ENCODE peak calls at places on chromosome 5, in four cellular contexts. One of them, this sample, is unnamed.

GRCh38 chr5:37044120-37044519 is 167.6 kb downstream of the NIPBL start:
- DNase-seq in SHP77 treated with DMSO at 0.1 percent for 48 hours: no peak
- DNase-seq in non-pigmented ciliary epithelial cell: no peak
- DNase-seq in stimulated activated naive CD8-positive, alpha-beta T cell treated with anti-CD3 and anti-CD28 coated beads, Interleukin-15, amount 100 ng/mL, for 72 hours: no peak
- DNase-seq in this sample: no peak

GRCh38 chr5:115573133-115573532 is 28.6 kb upstream of the FEM1C start:
- DNase-seq in SHP77 treated with DMSO at 0.1 percent for 48 hours: no peak
- DNase-seq in non-pigmented ciliary epithelial cell: no peak
- DNase-seq in stimulated activated naive CD8-positive, alpha-beta T cell treated with anti-CD3 and anti-CD28 coated beads, Interleukin-15, amount 100 ng/mL, for 72 hours: no peak
- DNase-seq in this sample: no peak

GRCh38 chr5:109281136-109281690 is 128.6 kb downstream of the PJA2 start:
- DNase-seq in SHP77 treated with DMSO at 0.1 percent for 48 hours: peak; percentile 92
- DNase-seq in non-pigmented ciliary epithelial cell: no peak
- DNase-seq in stimulated activated naive CD8-positive, alpha-beta T cell treated with anti-CD3 and anti-CD28 coated beads, Interleukin-15, amount 100 ng/mL, for 72 hours: no peak
- DNase-seq in this sample: no peak

GRCh38 chr5:59296317-59297264 is 596.9 kb downstream of the PDE4D start:
- DNase-seq in SHP77 treated with DMSO at 0.1 percent for 48 hours: no peak
- DNase-seq in non-pigmented ciliary epithelial cell: no peak
- DNase-seq in stimulated activated naive CD8-positive, alpha-beta T cell treated with anti-CD3 and anti-CD28 coated beads, Interleukin-15, amount 100 ng/mL, for 72 hours: no peak
- DNase-seq in this sample: no peak

GRCh38 chr5:135887881-135888614 is 7.6 kb downstream of the IL9 start:
- DNase-seq in SHP77 treated with DMSO at 0.1 percent for 48 hours: no peak
- DNase-seq in non-pigmented ciliary epithelial cell: peak; percentile 10
- DNase-seq in stimulated activated naive CD8-positive, alpha-beta T cell treated with anti-CD3 and anti-CD28 coated beads, Interleukin-15, amount 100 ng/mL, for 72 hours: no peak
- DNase-seq in this sample: no peak

GRCh38 chr5:145775893-145776444 is 59.2 kb downstream of the PRELID2 start:
- DNase-seq in SHP77 treated with DMSO at 0.1 percent for 48 hours: no peak
- DNase-seq in non-pigmented ciliary epithelial cell: peak; percentile 87
- DNase-seq in stimulated activated naive CD8-positive, alpha-beta T cell treated with anti-CD3 and anti-CD28 coated beads, Interleukin-15, amount 100 ng/mL, for 72 hours: no peak
- DNase-seq in this sample: no peak

GRCh38 chr5:134938020-134938419 is 29.7 kb upstream of the CATSPER3 start:
- DNase-seq in SHP77 treated with DMSO at 0.1 percent for 48 hours: no peak
- DNase-seq in non-pigmented ciliary epithelial cell: no peak
- DNase-seq in stimulated activated naive CD8-positive, alpha-beta T cell treated with anti-CD3 and anti-CD28 coated beads, Interleukin-15, amount 100 ng/mL, for 72 hours: no peak
- DNase-seq in this sample: no peak

GRCh38 chr5:61055434-61056006 is 106.7 kb downstream of the SMIM15 start:
- DNase-seq in SHP77 treated with DMSO at 0.1 percent for 48 hours: peak; percentile 8
- DNase-seq in non-pigmented ciliary epithelial cell: no peak
- DNase-seq in stimulated activated naive CD8-positive, alpha-beta T cell treated with anti-CD3 and anti-CD28 coated beads, Interleukin-15, amount 100 ng/mL, for 72 hours: no peak
- DNase-seq in this sample: no peak

GRCh38 chr5:142143878-142144277 is 35.3 kb downstream of the NDFIP1 start:
- DNase-seq in SHP77 treated with DMSO at 0.1 percent for 48 hours: no peak
- DNase-seq in non-pigmented ciliary epithelial cell: peak; percentile 5
- DNase-seq in stimulated activated naive CD8-positive, alpha-beta T cell treated with anti-CD3 and anti-CD28 coated beads, Interleukin-15, amount 100 ng/mL, for 72 hours: no peak
- DNase-seq in this sample: no peak

GRCh38 chr5:160930361-160930760 is 78.3 kb upstream of the ATP10B start:
- DNase-seq in SHP77 treated with DMSO at 0.1 percent for 48 hours: no peak
- DNase-seq in non-pigmented ciliary epithelial cell: no peak
- DNase-seq in stimulated activated naive CD8-positive, alpha-beta T cell treated with anti-CD3 and anti-CD28 coated beads, Interleukin-15, amount 100 ng/mL, for 72 hours: no peak
- DNase-seq in this sample: no peak

GRCh38 chr5:150034677-150035076 is 34.1 kb downstream of the HMGXB3 start:
- DNase-seq in SHP77 treated with DMSO at 0.1 percent for 48 hours: no peak
- DNase-seq in non-pigmented ciliary epithelial cell: no peak
- DNase-seq in stimulated activated naive CD8-positive, alpha-beta T cell treated with anti-CD3 and anti-CD28 coated beads, Interleukin-15, amount 100 ng/mL, for 72 hours: no peak
- DNase-seq in this sample: no peak

GRCh38 chr5:85168474-85168873 is 783.8 kb upstream of the EDIL3 start:
- DNase-seq in SHP77 treated with DMSO at 0.1 percent for 48 hours: no peak
- DNase-seq in non-pigmented ciliary epithelial cell: no peak
- DNase-seq in stimulated activated naive CD8-positive, alpha-beta T cell treated with anti-CD3 and anti-CD28 coated beads, Interleukin-15, amount 100 ng/mL, for 72 hours: no peak
- DNase-seq in this sample: no peak

GRCh38 chr5:171595801-171596231 is 176.4 kb downstream of the FGF18 start:
- DNase-seq in SHP77 treated with DMSO at 0.1 percent for 48 hours: no peak
- DNase-seq in non-pigmented ciliary epithelial cell: peak; percentile 24
- DNase-seq in stimulated activated naive CD8-positive, alpha-beta T cell treated with anti-CD3 and anti-CD28 coated beads, Interleukin-15, amount 100 ng/mL, for 72 hours: peak; percentile 32
- DNase-seq in this sample: peak; percentile 32

GRCh38 chr5:110086658-110087388 is 397.1 kb downstream of the MAN2A1 start:
- DNase-seq in SHP77 treated with DMSO at 0.1 percent for 48 hours: no peak
- DNase-seq in non-pigmented ciliary epithelial cell: peak; percentile 67
- DNase-seq in stimulated activated naive CD8-positive, alpha-beta T cell treated with anti-CD3 and anti-CD28 coated beads, Interleukin-15, amount 100 ng/mL, for 72 hours: peak; percentile 78
- DNase-seq in this sample: peak; percentile 75

GRCh38 chr5:77630246-77631165 is 8.0 kb downstream of the OTP start:
- DNase-seq in SHP77 treated with DMSO at 0.1 percent for 48 hours: peak; percentile 64
- DNase-seq in non-pigmented ciliary epithelial cell: no peak
- DNase-seq in stimulated activated naive CD8-positive, alpha-beta T cell treated with anti-CD3 and anti-CD28 coated beads, Interleukin-15, amount 100 ng/mL, for 72 hours: peak; percentile 79
- DNase-seq in this sample: peak; percentile 76

GRCh38 chr5:81162501-81162900 is 70.6 kb upstream of the CKMT2 start:
- DNase-seq in SHP77 treated with DMSO at 0.1 percent for 48 hours: no peak
- DNase-seq in non-pigmented ciliary epithelial cell: no peak
- DNase-seq in stimulated activated naive CD8-positive, alpha-beta T cell treated with anti-CD3 and anti-CD28 coated beads, Interleukin-15, amount 100 ng/mL, for 72 hours: no peak
- DNase-seq in this sample: no peak

GRCh38 chr5:65928341-65928752 is 2.0 kb downstream of the ERBIN start:
- DNase-seq in SHP77 treated with DMSO at 0.1 percent for 48 hours: no peak
- DNase-seq in non-pigmented ciliary epithelial cell: no peak
- DNase-seq in stimulated activated naive CD8-positive, alpha-beta T cell treated with anti-CD3 and anti-CD28 coated beads, Interleukin-15, amount 100 ng/mL, for 72 hours: no peak
- DNase-seq in this sample: no peak

GRCh38 chr5:133969654-133970324 is 1.4 kb upstream of the C5orf15 start:
- DNase-seq in SHP77 treated with DMSO at 0.1 percent for 48 hours: no peak
- DNase-seq in non-pigmented ciliary epithelial cell: no peak
- DNase-seq in stimulated activated naive CD8-positive, alpha-beta T cell treated with anti-CD3 and anti-CD28 coated beads, Interleukin-15, amount 100 ng/mL, for 72 hours: no peak
- DNase-seq in this sample: no peak

GRCh38 chr5:155947394-155948062 is 379.4 kb upstream of the SGCD start:
- DNase-seq in SHP77 treated with DMSO at 0.1 percent for 48 hours: no peak
- DNase-seq in non-pigmented ciliary epithelial cell: no peak
- DNase-seq in stimulated activated naive CD8-positive, alpha-beta T cell treated with anti-CD3 and anti-CD28 coated beads, Interleukin-15, amount 100 ng/mL, for 72 hours: no peak
- DNase-seq in this sample: no peak

GRCh38 chr5:151388960-151389359 is 41.6 kb upstream of the SLC36A2 start:
- DNase-seq in SHP77 treated with DMSO at 0.1 percent for 48 hours: no peak
- DNase-seq in non-pigmented ciliary epithelial cell: no peak
- DNase-seq in stimulated activated naive CD8-positive, alpha-beta T cell treated with anti-CD3 and anti-CD28 coated beads, Interleukin-15, amount 100 ng/mL, for 72 hours: no peak
- DNase-seq in this sample: no peak

GRCh38 chr5:147857302-147858129 is 21.0 kb upstream of the SCGB3A2 start:
- DNase-seq in SHP77 treated with DMSO at 0.1 percent for 48 hours: no peak
- DNase-seq in non-pigmented ciliary epithelial cell: peak; percentile 31
- DNase-seq in stimulated activated naive CD8-positive, alpha-beta T cell treated with anti-CD3 and anti-CD28 coated beads, Interleukin-15, amount 100 ng/mL, for 72 hours: peak; percentile 15
- DNase-seq in this sample: peak; percentile 46

GRCh38 chr5:93602261-93603149 is 19.5 kb downstream of the NR2F1 start:
- DNase-seq in SHP77 treated with DMSO at 0.1 percent for 48 hours: no peak
- DNase-seq in non-pigmented ciliary epithelial cell: no peak
- DNase-seq in stimulated activated naive CD8-positive, alpha-beta T cell treated with anti-CD3 and anti-CD28 coated beads, Interleukin-15, amount 100 ng/mL, for 72 hours: no peak
- DNase-seq in this sample: no peak

GRCh38 chr5:177300236-177300880 is 3.2 kb downstream of the RAB24 start:
- DNase-seq in SHP77 treated with DMSO at 0.1 percent for 48 hours: no peak
- DNase-seq in non-pigmented ciliary epithelial cell: peak; percentile 27
- DNase-seq in stimulated activated naive CD8-positive, alpha-beta T cell treated with anti-CD3 and anti-CD28 coated beads, Interleukin-15, amount 100 ng/mL, for 72 hours: peak; percentile 51
- DNase-seq in this sample: peak; percentile 62

GRCh38 chr5:155983954-155984353 is 343.0 kb upstream of the SGCD start:
- DNase-seq in SHP77 treated with DMSO at 0.1 percent for 48 hours: no peak
- DNase-seq in non-pigmented ciliary epithelial cell: no peak
- DNase-seq in stimulated activated naive CD8-positive, alpha-beta T cell treated with anti-CD3 and anti-CD28 coated beads, Interleukin-15, amount 100 ng/mL, for 72 hours: no peak
- DNase-seq in this sample: no peak

GRCh38 chr5:122259995-122260394 is 52.0 kb upstream of the SNCAIP start:
- DNase-seq in SHP77 treated with DMSO at 0.1 percent for 48 hours: no peak
- DNase-seq in non-pigmented ciliary epithelial cell: peak; percentile 76
- DNase-seq in stimulated activated naive CD8-positive, alpha-beta T cell treated with anti-CD3 and anti-CD28 coated beads, Interleukin-15, amount 100 ng/mL, for 72 hours: no peak
- DNase-seq in this sample: no peak

GRCh38 chr5:102794677-102795331 is 39.7 kb downstream of the PAM start:
- DNase-seq in SHP77 treated with DMSO at 0.1 percent for 48 hours: peak; percentile 29
- DNase-seq in non-pigmented ciliary epithelial cell: no peak
- DNase-seq in stimulated activated naive CD8-positive, alpha-beta T cell treated with anti-CD3 and anti-CD28 coated beads, Interleukin-15, amount 100 ng/mL, for 72 hours: no peak
- DNase-seq in this sample: no peak

GRCh38 chr5:29389993-29390392 is 1803.5 kb upstream of the CDH6 start:
- DNase-seq in SHP77 treated with DMSO at 0.1 percent for 48 hours: no peak
- DNase-seq in non-pigmented ciliary epithelial cell: no peak
- DNase-seq in stimulated activated naive CD8-positive, alpha-beta T cell treated with anti-CD3 and anti-CD28 coated beads, Interleukin-15, amount 100 ng/mL, for 72 hours: no peak
- DNase-seq in this sample: no peak

GRCh38 chr5:8949908-8950307 is 596.0 kb downstream of the SEMA5A start:
- DNase-seq in SHP77 treated with DMSO at 0.1 percent for 48 hours: no peak
- DNase-seq in non-pigmented ciliary epithelial cell: no peak
- DNase-seq in stimulated activated naive CD8-positive, alpha-beta T cell treated with anti-CD3 and anti-CD28 coated beads, Interleukin-15, amount 100 ng/mL, for 72 hours: no peak
- DNase-seq in this sample: no peak

GRCh38 chr5:3827624-3828023 is 232.0 kb downstream of the IRX1 start:
- DNase-seq in SHP77 treated with DMSO at 0.1 percent for 48 hours: no peak
- DNase-seq in non-pigmented ciliary epithelial cell: no peak
- DNase-seq in stimulated activated naive CD8-positive, alpha-beta T cell treated with anti-CD3 and anti-CD28 coated beads, Interleukin-15, amount 100 ng/mL, for 72 hours: no peak
- DNase-seq in this sample: no peak

GRCh38 chr5:16776611-16777251 is 159.4 kb downstream of the MYO10 start:
- DNase-seq in SHP77 treated with DMSO at 0.1 percent for 48 hours: peak; percentile 58
- DNase-seq in non-pigmented ciliary epithelial cell: no peak
- DNase-seq in stimulated activated naive CD8-positive, alpha-beta T cell treated with anti-CD3 and anti-CD28 coated beads, Interleukin-15, amount 100 ng/mL, for 72 hours: no peak
- DNase-seq in this sample: no peak

GRCh38 chr5:1814183-1815020 is 13.2 kb downstream of the NDUFS6 start:
- DNase-seq in SHP77 treated with DMSO at 0.1 percent for 48 hours: no peak
- DNase-seq in non-pigmented ciliary epithelial cell: no peak
- DNase-seq in stimulated activated naive CD8-positive, alpha-beta T cell treated with anti-CD3 and anti-CD28 coated beads, Interleukin-15, amount 100 ng/mL, for 72 hours: no peak
- DNase-seq in this sample: no peak

GRCh38 chr5:107526263-107526937 is 144.3 kb downstream of the EFNA5 start:
- DNase-seq in SHP77 treated with DMSO at 0.1 percent for 48 hours: no peak
- DNase-seq in non-pigmented ciliary epithelial cell: no peak
- DNase-seq in stimulated activated naive CD8-positive, alpha-beta T cell treated with anti-CD3 and anti-CD28 coated beads, Interleukin-15, amount 100 ng/mL, for 72 hours: no peak
- DNase-seq in this sample: no peak

GRCh38 chr5:82092-82491 is 9.9 kb upstream of the PLEKHG4B start:
- DNase-seq in SHP77 treated with DMSO at 0.1 percent for 48 hours: no peak
- DNase-seq in non-pigmented ciliary epithelial cell: peak; percentile 22
- DNase-seq in stimulated activated naive CD8-positive, alpha-beta T cell treated with anti-CD3 and anti-CD28 coated beads, Interleukin-15, amount 100 ng/mL, for 72 hours: no peak
- DNase-seq in this sample: no peak

GRCh38 chr5:146249801-146250200 is 46.4 kb downstream of the RBM27 start:
- DNase-seq in SHP77 treated with DMSO at 0.1 percent for 48 hours: no peak
- DNase-seq in non-pigmented ciliary epithelial cell: no peak
- DNase-seq in stimulated activated naive CD8-positive, alpha-beta T cell treated with anti-CD3 and anti-CD28 coated beads, Interleukin-15, amount 100 ng/mL, for 72 hours: no peak
- DNase-seq in this sample: no peak

GRCh38 chr5:72860499-72860898 is 44.0 kb downstream of the TNPO1 start:
- DNase-seq in SHP77 treated with DMSO at 0.1 percent for 48 hours: no peak
- DNase-seq in non-pigmented ciliary epithelial cell: no peak
- DNase-seq in stimulated activated naive CD8-positive, alpha-beta T cell treated with anti-CD3 and anti-CD28 coated beads, Interleukin-15, amount 100 ng/mL, for 72 hours: no peak
- DNase-seq in this sample: no peak

GRCh38 chr5:38078161-38078560 is 180.2 kb upstream of the EGFLAM start:
- DNase-seq in SHP77 treated with DMSO at 0.1 percent for 48 hours: no peak
- DNase-seq in non-pigmented ciliary epithelial cell: no peak
- DNase-seq in stimulated activated naive CD8-positive, alpha-beta T cell treated with anti-CD3 and anti-CD28 coated beads, Interleukin-15, amount 100 ng/mL, for 72 hours: no peak
- DNase-seq in this sample: no peak

This sample was measured in activated CD4-positive, alpha-beta memory T cell treated with anti-CD3 and anti-CD28 coated beads for 36 hours.